ENCODE peak calls at places on chromosomes 4 and X, in four cellular contexts. Y, L, D and V are unnamed samples.

GRCh38 chr4:105605493-105605892 is 53.1 kb downstream of the ARHGEF38 start:
- DNase-seq in Y (no peak), L (no peak), D (no peak), V (no peak)

GRCh38 chr4:98659741-98660507 is 1.5 kb upstream of the TSPAN5 start:
- DNase-seq in Y (no peak), L (peak), D (no peak), V (no peak)

GRCh38 chrX:40105791-40106676 is 8.3 kb upstream of the BCOR start:
- DNase-seq in Y (peak), D (no peak), L (no peak), V (peak)

GRCh38 chrX:149302705-149303104 is 202.4 kb downstream of the IDS start:
- DNase-seq in D (no peak), L (no peak), Y (no peak), V (no peak)

GRCh38 chr4:94410678-94411206 is 41.0 kb upstream of the PDLIM5 start:
- DNase-seq in L (peak), D (no peak), Y (no peak), V (peak)

GRCh38 chr4:158999166-158999682 is 103.7 kb upstream of the RAPGEF2 start:
- DNase-seq in Y (no peak), D (no peak), L (no peak), V (no peak)

GRCh38 chr4:15455290-15455689 is 14.4 kb upstream of the CC2D2A start:
- DNase-seq in Y (no peak), L (no peak), D (no peak), V (no peak)

GRCh38 chr4:134463771-134464170 is 262.2 kb upstream of the PABPC4L start:
- DNase-seq in Y (no peak), D (no peak), L (no peak), V (no peak)

GRCh38 chr4:72031868-72032619 is at the start of gene NPFFR2:
- DNase-seq in L (no peak), Y (no peak), D (no peak), V (peak)

GRCh38 chrX:9465380-9466114 is 689 bp downstream of the TBL1X start:
- DNase-seq in L (no peak), Y (peak), D (no peak), V (peak)

GRCh38 chrX:148979786-148980185 is 479.4 kb downstream of the AFF2 start:
- DNase-seq in D (no peak), L (no peak), Y (no peak), V (no peak)

GRCh38 chr4:78938474-78938867 is 767 bp downstream of the PAQR3 start:
- DNase-seq in D (no peak), Y (no peak), L (no peak), V (no peak)

GRCh38 chr4:84495448-84496221 is 3.5 kb downstream of the NKX6-1 start:
- DNase-seq in Y (no peak), L (no peak), D (no peak), V (no peak)
- TF ChIP-seq TARDBP in Y (no peak), L (no peak), D (no peak), V (no peak)

GRCh38 chr4:3679071-3679825 is 86.9 kb upstream of the ADRA2C start:
- DNase-seq in D (no peak), Y (no peak), L (no peak), V (no peak)
- TF ChIP-seq BHLHE40 in D (no peak), Y (no peak), L (no peak), V (no peak)

GRCh38 chr4:36323801-36324419 is 42.5 kb downstream of the DTHD1 start:
- DNase-seq in L (no peak), D (no peak), Y (no peak), V (no peak)
- TF ChIP-seq FOXM1 in L (no peak), D (no peak), Y (no peak), V (no peak)

GRCh38 chr4:155241664-155242063 is 33.2 kb downstream of the NPY2R start:
- DNase-seq in D (no peak), L (no peak), Y (no peak), V (no peak)
- TF ChIP-seq TARDBP in D (no peak), L (no peak), Y (no peak), V (no peak)

DNA sequence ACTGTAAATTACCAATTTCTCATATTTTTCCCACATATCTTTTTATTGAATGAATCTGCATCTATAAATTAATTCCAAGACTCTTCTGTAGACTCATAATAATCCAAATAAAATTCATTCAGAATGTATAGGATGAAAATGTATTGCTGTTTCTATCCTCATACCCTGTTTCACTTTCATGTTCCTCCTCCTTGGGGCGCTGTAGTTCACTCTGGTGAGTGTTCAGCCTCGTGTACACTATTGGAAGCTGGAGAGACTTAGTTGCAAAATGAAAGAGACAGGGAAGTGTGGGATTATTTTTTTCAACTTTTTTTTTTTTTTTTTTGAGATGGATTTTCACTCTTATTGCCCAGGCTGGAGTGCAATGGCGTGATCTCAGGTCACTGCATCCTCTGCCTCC is 296.1 kb downstream of the TLL1 start:
- DNase-seq in L (peak), D (no peak), Y (no peak), V (peak)
- TF ChIP-seq BHLHE40 in L (no peak), D (no peak), Y (no peak), V (no peak)

GRCh38 chr4:2417196-2417764 is 1.2 kb downstream of the ZFYVE28 start:
- DNase-seq in D (no peak), L (no peak), Y (peak), V (peak)

GRCh38 chr4:2416564-2417195 is 1.8 kb downstream of the ZFYVE28 start:
- DNase-seq in Y (peak), D (no peak), L (no peak), V (no peak)

GRCh38 chr4:2417765-2418651 is at the start of gene ZFYVE28:
- DNase-seq in Y (peak), L (no peak), D (no peak), V (peak)

GRCh38 chr4:2415213-2415612 is 3.2 kb downstream of the ZFYVE28 start:
- DNase-seq in L (no peak), D (no peak), Y (no peak), V (no peak)

GRCh38 chr4:2415881-2416563 is 2.4 kb downstream of the ZFYVE28 start:
- DNase-seq in Y (no peak), L (no peak), D (no peak), V (no peak)
- TF ChIP-seq FOXM1 in Y (no peak), L (no peak), D (no peak), V (no peak)